ENCODE peak calls at places on chromosomes 16 and 17, in four cellular contexts. Y, M, C and T are unnamed samples.

GRCh38 chr16:53816211-53816610 is 112.3 kb downstream of the FTO start:
- DNase-seq in Y (no peak), M (peak), C (no peak), T (no peak)

GRCh38 chr17:3992370-3992769 is 28.1 kb upstream of the ATP2A3 start:
- DNase-seq in Y (no peak), M (no peak), C (no peak), T (no peak)

GRCh38 chr17:65531508-65532431 is 29.7 kb downstream of the AXIN2 start:
- DNase-seq in Y (no peak), M (peak), C (peak), T (peak)

GRCh38 chr16:1610841-1611653 is 825 bp downstream of the IFT140 start:
- DNase-seq in Y (no peak), M (no peak), C (no peak), T (no peak)

GRCh38 chr17:45143767-45144198 is 4.5 kb upstream of the HEXIM1 start:
- DNase-seq in Y (no peak), M (peak), C (peak), T (no peak)

GRCh38 chr17:43983515-43984411 is 20.7 kb upstream of the NAGS start:
- DNase-seq in Y (no peak), M (no peak), C (no peak), T (no peak)

GRCh38 chr17:39096435-39097158 is 54.8 kb downstream of the PLXDC1 start:
- DNase-seq in Y (peak), M (no peak), C (no peak), T (no peak)

GRCh38 chr16:75310541-75310940 is 59.1 kb upstream of the BCAR1 start:
- DNase-seq in Y (no peak), M (no peak), C (no peak), T (no peak)

GRCh38 chr17:1267471-1267947 is 2.7 kb upstream of the BHLHA9 start:
- DNase-seq in Y (no peak), M (peak), C (peak), T (no peak)

GRCh38 chr16:84755004-84755672 is 55.3 kb downstream of the USP10 start:
- DNase-seq in Y (no peak), M (no peak), C (peak), T (no peak)

GRCh38 chr17:56290486-56291118 is 137.3 kb downstream of the ANKFN1 start:
- DNase-seq in Y (no peak), M (peak), C (no peak), T (no peak)

GRCh38 chr17:7133916-7134315 is 19.3 kb upstream of the ASGR2 start:
- DNase-seq in Y (no peak), M (no peak), C (no peak), T (no peak)

GRCh38 chr17:41620583-41621434 is 3.6 kb downstream of the KRT17 start:
- DNase-seq in Y (no peak), M (no peak), C (no peak), T (no peak)

GRCh38 chr17:36791961-36792475 is 145.3 kb upstream of the LHX1 start:
- DNase-seq in Y (no peak), M (no peak), C (no peak), T (no peak)

GRCh38 chr16:84869464-84869863 is 49.7 kb downstream of the CRISPLD2 start:
- DNase-seq in Y (no peak), M (no peak), C (no peak), T (no peak)

GRCh38 chr16:69494993-69495392 is 70.6 kb downstream of the CYB5B start:
- DNase-seq in Y (peak), M (peak), C (no peak), T (no peak)

GRCh38 chr16:89633064-89633631 is 19.7 kb downstream of the DPEP1 start:
- DNase-seq in Y (no peak), M (peak), C (no peak), T (peak)

GRCh38 chr17:49223168-49223516 is 7.4 kb downstream of the PHOSPHO1 start:
- DNase-seq in Y (no peak), M (no peak), C (no peak), T (no peak)

GRCh38 chr17:57670769-57671545 is 74.1 kb downstream of the CCDC182 start:
- DNase-seq in Y (no peak), M (no peak), C (peak), T (peak)

GRCh38 chr16:84795338-84796053 is 24.3 kb upstream of the CRISPLD2 start:
- DNase-seq in Y (no peak), M (peak), C (peak), T (no peak)